ENCODE peak calls at places on chromosomes 5 and 9, in ten cellular contexts. I is neuronal stem cell; V is Calu3; W is uterus; Q is astrocyte of the spinal cord; J is sigmoid colon; F is GM12892; D is body of pancreas; O is tibial artery; K is activated CD8-positive, alpha-beta memory T cell treated with anti-CD3 and anti-CD28 coated beads for 4 hours. Y is an unnamed sample.

GRCh38 chr9:132141364-132141947 is 20.4 kb upstream of the NTNG2 start:
- DNase-seq in Q (peak; percentile 17), K (no peak), F (no peak), W (no peak), O (no peak), D (peak; percentile 32), J (no peak), V (no peak), I (peak; percentile 77), Y (no peak)

GRCh38 chr9:18163146-18163545 is 310.8 kb upstream of the ADAMTSL1 start:
- DNase-seq in K (no peak), D (no peak), I (no peak), F (no peak), Q (no peak), W (no peak), O (no peak), J (no peak), V (no peak), Y (no peak)

GRCh38 chr5:42642006-42642405 is 114.6 kb upstream of the CCDC152 start:
- DNase-seq in O (no peak), J (no peak), W (no peak), V (no peak), F (no peak), K (no peak), D (no peak), Q (no peak), I (no peak), Y (no peak)

GRCh38 chr5:10661401-10661800 is 97.5 kb downstream of the ANKRD33B start:
- DNase-seq in O (no peak), W (no peak), K (no peak), I (no peak), Q (no peak), D (no peak), F (no peak), J (peak; percentile 35), V (no peak), Y (no peak)

GRCh38 chr9:36802171-36802920 is 229.7 kb downstream of the MELK start:
- DNase-seq in Q (peak; percentile 17), W (no peak), V (no peak), O (no peak), I (no peak), F (no peak), K (no peak), J (no peak), D (no peak), Y (no peak)

GRCh38 chr9:94909965-94910730 is 183.6 kb downstream of the AOPEP start:
- DNase-seq in Q (no peak), W (no peak), V (no peak), F (no peak), K (no peak), I (no peak), O (no peak), J (no peak), D (no peak), Y (no peak)

GRCh38 chr5:149913449-149914419 is 30.9 kb downstream of the PDE6A start:
- DNase-seq in V (no peak), D (no peak), F (no peak), O (no peak), W (no peak), Q (no peak), I (no peak), K (no peak), J (no peak), Y (no peak)

GRCh38 chr5:119470851-119471451 is 18.7 kb downstream of the HSD17B4 start:
- DNase-seq in D (no peak), J (no peak), F (no peak), O (no peak), K (no peak), Q (peak; percentile 62), W (no peak), V (peak; percentile 41), I (peak; percentile 29), Y (peak; percentile 30)

GRCh38 chr9:93976973-93977372 is 21.8 kb upstream of the BARX1 start:
- DNase-seq in I (no peak), O (no peak), F (no peak), V (no peak), W (no peak), Q (no peak), K (no peak), J (no peak), D (no peak), Y (no peak)

Y was measured in AML-193.